ENCODE peak calls at places on chromosome 21, in four cellular contexts. M, Q, V and R are unnamed samples.

GRCh38 chr21:38567577-38568360 is 69.5 kb upstream of the ERG start:
- DNase-seq in Q (no peak), M (no peak), V (no peak), R (no peak)

GRCh38 chr21:29943885-29944284 is 4.1 kb upstream of the GRIK1 start:
- DNase-seq in V (no peak), Q (no peak), M (no peak), R (no peak)

GRCh38 chr21:34871026-34871908 is 177.8 kb downstream of the RUNX1 start:
- DNase-seq in V (no peak), Q (no peak), M (no peak), R (no peak)

GRCh38 chr21:22631066-22631465 is 1632.9 kb downstream of the NCAM2 start:
- DNase-seq in M (no peak), Q (no peak), V (no peak), R (no peak)

GRCh38 chr21:34771512-34772028 is 102.8 kb downstream of the CLIC6 start:
- DNase-seq in M (no peak), V (no peak), Q (no peak), R (no peak)

GRCh38 chr21:31848339-31848985 is 24.4 kb upstream of the HUNK start:
- DNase-seq in M (no peak), Q (no peak), V (no peak), R (no peak)

GRCh38 chr21:21210552-21210951 is 212.3 kb downstream of the NCAM2 start:
- DNase-seq in M (no peak), Q (no peak), V (no peak), R (no peak)

GRCh38 chr21:32520885-32521735 is 64.2 kb downstream of the TCP10L start:
- DNase-seq in M (peak), V (peak), Q (peak), R (no peak)

GRCh38 chr21:25506887-25507286 is 100.4 kb downstream of the MRPL39 start:
- DNase-seq in V (no peak), Q (no peak), M (no peak), R (no peak)

GRCh38 chr21:31589820-31590219 is 69.7 kb upstream of the SOD1 start:
- DNase-seq in V (no peak), M (no peak), Q (no peak), R (no peak)

GRCh38 chr21:32570456-32570855 is 14.9 kb downstream of the TCP10L start:
- DNase-seq in Q (no peak), V (no peak), M (no peak), R (no peak)

GRCh38 chr21:19197950-19198349 is 794.4 kb upstream of the TMPRSS15 start:
- DNase-seq in M (no peak), Q (no peak), V (no peak), R (no peak)

GRCh38 chr21:35354078-35354477 is 305.0 kb upstream of the RUNX1 start:
- DNase-seq in V (no peak), M (no peak), Q (no peak), R (no peak)

GRCh38 chr21:10521091-10521598 is at the start of gene TPTE:
- DNase-seq in M (no peak), V (no peak), Q (no peak), R (no peak)

GRCh38 chr21:35737899-35738341 is 322.4 kb downstream of the SETD4 start:
- DNase-seq in V (no peak), M (peak), Q (no peak), R (peak)

GRCh38 chr21:29271927-29272333 is 26.8 kb upstream of the BACH1 start:
- DNase-seq in M (no peak), V (no peak), Q (no peak), R (no peak)

GRCh38 chr21:37987668-37988067 is 71.4 kb upstream of the KCNJ6 start:
- DNase-seq in Q (no peak), M (no peak), V (no peak), R (no peak)

GRCh38 chr21:28884481-28884880 is 108.2 kb downstream of the LTN1 start:
- DNase-seq in V (no peak), M (no peak), Q (no peak), R (no peak)

GRCh38 chr21:38219049-38219628 is 37.7 kb upstream of the KCNJ15 start:
- DNase-seq in Q (peak), V (peak), M (peak), R (no peak)

GRCh38 chr21:31293986-31294385 is 50.1 kb downstream of the TIAM1 start:
- DNase-seq in Q (no peak), V (no peak), M (peak), R (no peak)

GRCh38 chr21:35366348-35367085 is 317.4 kb upstream of the RUNX1 start:
- DNase-seq in Q (no peak), M (peak), V (no peak), R (no peak)

GRCh38 chr21:29258626-29259335 is 39.9 kb upstream of the BACH1 start:
- DNase-seq in Q (no peak), V (no peak), M (no peak), R (no peak)

GRCh38 chr21:19553930-19554615 is 1150.5 kb upstream of the TMPRSS15 start:
- DNase-seq in Q (no peak), V (no peak), M (no peak), R (no peak)

GRCh38 chr21:15221799-15222386 is 157.1 kb upstream of the NRIP1 start:
- DNase-seq in V (peak), M (peak), Q (peak), R (no peak)

GRCh38 chr21:26091480-26092018 is 79.0 kb downstream of the APP start:
- DNase-seq in M (no peak), Q (no peak), V (no peak), R (no peak)

GRCh38 chr21:34743831-34744230 is 75.0 kb downstream of the CLIC6 start:
- DNase-seq in Q (peak), V (peak), M (peak), R (no peak)

GRCh38 chr21:17371470-17371869 is 141.4 kb upstream of the CXADR start:
- DNase-seq in M (no peak), Q (no peak), V (no peak), R (no peak)

GRCh38 chr21:25717491-25718139 is 17.1 kb downstream of the ATP5PF start:
- DNase-seq in V (no peak), M (no peak), Q (no peak), R (no peak)

GRCh38 chr21:27799861-27800260 is 833.0 kb upstream of the ADAMTS5 start:
- DNase-seq in V (no peak), M (no peak), Q (no peak), R (no peak)

GRCh38 chr21:20452935-20453334 is 545.3 kb upstream of the NCAM2 start:
- DNase-seq in M (no peak), V (no peak), Q (no peak), R (no peak)

GRCh38 chr21:35408401-35408800 is 359.3 kb upstream of the RUNX1 start:
- DNase-seq in M (no peak), Q (no peak), V (no peak), R (no peak)

GRCh38 chr21:39314155-39315027 is 959 bp upstream of the BRWD1 start:
- DNase-seq in Q (no peak), V (peak), M (peak), R (peak)

DNA sequence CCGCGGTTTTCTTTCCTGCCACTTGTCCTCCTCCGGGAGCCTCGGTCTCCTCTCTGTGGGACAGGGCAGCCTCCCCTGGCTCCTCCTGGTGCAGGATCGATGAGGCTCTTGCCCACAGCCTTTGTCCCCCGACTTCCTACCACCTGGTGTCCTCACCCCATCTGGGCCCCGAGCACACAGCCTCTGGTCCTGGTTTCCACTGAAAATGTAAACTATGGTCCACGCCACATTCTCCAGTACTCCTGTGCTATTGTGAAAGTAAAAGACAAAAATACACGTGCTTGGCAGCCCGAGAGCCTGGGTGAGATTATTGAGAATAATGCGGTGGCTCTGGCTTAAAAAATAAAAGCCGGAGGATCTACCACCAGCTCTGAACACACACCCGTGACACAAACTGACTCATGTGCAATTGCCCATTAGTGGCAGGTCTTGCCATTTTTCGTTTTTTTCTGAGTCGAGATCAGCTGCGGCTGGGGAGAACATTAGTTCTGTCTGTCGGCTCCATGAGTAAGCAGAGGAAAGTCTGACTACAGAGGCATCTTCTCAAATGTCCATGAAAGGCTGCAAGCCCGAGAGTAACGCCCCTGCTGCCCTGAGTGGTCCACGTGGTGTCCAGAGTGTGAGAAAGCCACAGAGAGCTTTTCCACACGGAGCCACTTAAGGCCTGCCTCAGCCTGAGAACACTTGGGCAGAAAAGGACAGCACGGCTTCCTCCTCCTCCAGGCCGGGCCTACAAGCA is 5.7 kb upstream of the COL6A2 start:
- DNase-seq in Q (peak), M (peak), V (no peak), R (peak)
- H3K27ac ChIP-seq in Q (peak), M (peak), V (no peak), R (no peak)

GRCh38 chr21:46065215-46065992 is 32.5 kb upstream of the COL6A2 start:
- DNase-seq in Q (peak), M (peak), V (no peak), R (no peak)

GRCh38 chr21:46068516-46069079 is 29.3 kb upstream of the COL6A2 start:
- DNase-seq in V (no peak), Q (no peak), M (no peak), R (no peak)

GRCh38 chr21:46067505-46068201 is 30.3 kb upstream of the COL6A2 start:
- DNase-seq in V (no peak), M (no peak), Q (no peak), R (no peak)

GRCh38 chr21:46065993-46066842 is 31.7 kb upstream of the COL6A2 start:
- DNase-seq in M (no peak), Q (no peak), V (no peak), R (no peak)

GRCh38 chr21:46066843-46067331 is 31.0 kb upstream of the COL6A2 start:
- DNase-seq in Q (no peak), V (no peak), M (no peak), R (no peak)
- H3K4me3 ChIP-seq in Q (no peak), V (no peak), M (peak), R (no peak)

GRCh38 chr21:33640697-33641338 is 723 bp downstream of the CRYZL1 start:
- DNase-seq in M (no peak), V (no peak), Q (no peak), R (no peak)

GRCh38 chr21:33642896-33643657 is 776 bp downstream of the ITSN1 start:
- DNase-seq in Q (peak), V (peak), M (peak), R (no peak)

GRCh38 chr21:33643658-33644311 is 1.5 kb downstream of the ITSN1 start:
- DNase-seq in V (no peak), M (no peak), Q (no peak), R (peak)

GRCh38 chr21:33642027-33642895 is at the start of gene ITSN1:
- DNase-seq in M (peak), V (peak), Q (peak), R (peak)

GRCh38 chr21:33641339-33642026 is at the start of gene CRYZL1:
- DNase-seq in V (peak), M (peak), Q (peak), R (peak)
- TF ChIP-seq CTCF in V (no peak), M (no peak), Q (no peak), R (no peak)

GRCh38 chr21:44911066-44911383 is 9.7 kb downstream of the ITGB2 start:
- DNase-seq in V (no peak), M (no peak), Q (no peak), R (no peak)

GRCh38 chr21:44909719-44910118 is 11.0 kb downstream of the ITGB2 start:
- DNase-seq in V (no peak), M (no peak), Q (no peak), R (no peak)

GRCh38 chr21:44911384-44912157 is 9.1 kb downstream of the ITGB2 start:
- DNase-seq in M (peak), V (peak), Q (peak), R (peak)

GRCh38 chr21:44908908-44909307 is 11.8 kb downstream of the ITGB2 start:
- DNase-seq in Q (no peak), V (no peak), M (no peak), R (no peak)

DNA sequence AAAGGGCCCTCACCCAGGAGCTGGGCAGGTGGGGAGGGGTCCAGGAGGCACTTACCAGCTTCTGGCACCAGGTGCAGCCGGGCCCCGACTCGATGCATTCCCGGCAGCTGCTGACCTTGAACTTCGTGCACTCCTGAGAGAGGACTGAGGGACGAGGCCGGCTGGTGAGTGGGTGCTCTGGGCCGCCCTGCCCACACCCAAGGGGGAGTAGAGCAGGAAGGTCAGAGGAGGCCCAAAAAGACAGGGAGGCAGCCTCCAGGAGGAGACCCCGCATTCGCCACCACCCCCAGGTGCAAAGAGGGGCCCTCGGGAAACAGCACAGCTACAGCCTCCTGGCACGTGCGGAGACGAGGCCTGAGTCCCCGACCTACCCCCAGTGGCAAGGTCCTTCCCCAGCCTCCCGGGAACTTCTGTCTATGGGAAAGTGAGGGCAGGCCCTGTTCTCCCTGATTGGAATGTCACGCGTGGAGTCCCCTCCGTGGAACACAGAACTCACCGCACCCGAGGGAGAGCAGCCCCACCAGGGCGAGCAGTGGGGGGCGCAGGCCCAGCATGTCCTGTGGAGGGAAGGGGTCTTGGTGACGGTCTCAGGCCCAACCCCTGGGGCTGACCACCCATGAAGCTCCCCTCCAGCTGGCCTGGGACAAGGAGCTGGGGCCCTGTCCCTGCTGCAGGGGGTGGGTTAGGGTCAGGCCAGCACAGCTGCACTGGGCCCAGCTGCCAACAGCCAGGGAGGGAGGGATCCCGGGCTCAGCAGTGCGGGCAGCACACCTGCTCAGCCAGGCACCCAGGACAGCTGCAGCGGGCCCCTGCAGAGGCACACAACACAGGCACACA is 10.3 kb downstream of the ITGB2 start:
- DNase-seq in V (no peak), M (no peak), Q (no peak), R (no peak)
- H3K27ac ChIP-seq in V (no peak), M (no peak), Q (peak), R (no peak)

DNA sequence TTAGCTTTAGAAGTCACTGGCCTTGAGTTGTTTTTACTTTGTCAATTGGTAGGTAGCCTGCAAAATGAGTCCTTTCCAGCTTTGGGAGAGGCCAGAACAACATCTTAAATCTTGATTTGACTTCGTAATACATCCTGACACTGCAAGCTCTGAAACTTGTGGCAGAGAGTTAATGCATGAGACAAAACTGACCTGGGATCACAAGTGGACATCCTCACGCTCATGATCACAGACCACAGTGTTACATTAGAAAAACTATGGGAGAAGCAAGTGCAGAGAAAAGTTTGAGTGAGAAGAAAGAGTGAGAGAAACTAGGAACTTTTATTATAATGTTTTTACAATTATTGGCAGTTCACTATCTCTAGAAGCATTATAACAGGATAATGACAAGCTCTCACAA is 550.9 kb downstream of the USP25 start:
- DNase-seq in M (no peak), V (no peak), Q (no peak), R (no peak)
- H3K4me3 ChIP-seq in M (peak), V (no peak), Q (no peak), R (peak)

DNA sequence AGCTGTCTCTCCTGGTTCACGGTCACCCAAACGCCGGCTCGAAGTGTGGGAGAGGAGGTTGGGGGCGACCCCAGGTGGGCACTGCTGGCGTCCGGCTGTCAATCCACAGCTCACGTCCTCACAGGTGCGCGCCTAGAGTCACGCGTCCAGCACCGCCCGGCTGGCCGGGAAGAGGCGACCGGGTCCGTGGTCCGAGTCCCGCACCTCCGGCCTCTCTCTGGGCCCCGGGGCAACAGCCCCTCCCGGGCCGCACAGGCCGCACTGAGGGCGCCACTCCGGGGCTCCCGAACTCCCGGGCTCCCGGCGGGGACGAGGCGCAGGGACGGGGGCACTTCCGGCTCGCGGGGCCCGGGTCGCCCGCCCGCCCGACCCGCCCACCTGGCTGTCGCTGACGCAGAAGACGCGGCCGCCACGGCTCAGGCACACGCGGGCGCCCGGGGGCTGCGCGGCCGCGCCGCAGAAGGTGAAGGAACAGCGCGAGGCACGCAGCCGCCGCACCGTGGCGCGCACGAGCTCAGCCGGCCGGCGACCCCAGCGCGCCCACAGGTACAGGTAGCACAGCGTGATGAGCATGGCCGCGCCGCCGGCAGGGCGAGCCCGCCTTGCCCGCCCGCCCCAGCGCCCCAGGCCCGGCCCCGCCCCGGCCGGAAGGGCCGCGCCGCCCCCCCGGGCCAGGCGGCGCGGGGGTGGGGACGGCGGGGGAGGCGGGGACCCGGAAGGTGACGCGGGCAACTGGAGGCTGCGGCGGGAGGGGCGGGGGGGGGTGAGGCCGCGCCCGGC is at the start of gene HLCS:
- DNase-seq in M (peak), Q (peak), V (peak), R (peak)
- TF ChIP-seq CTCF in M (no peak), Q (no peak), V (peak), R (peak)

GRCh38 chr21:41542727-41543126 is 34.8 kb upstream of the TMPRSS2 start:
- DNase-seq in V (no peak), Q (no peak), M (no peak), R (no peak)
- H3K27ac ChIP-seq in V (no peak), Q (no peak), M (no peak), R (no peak)

DNA sequence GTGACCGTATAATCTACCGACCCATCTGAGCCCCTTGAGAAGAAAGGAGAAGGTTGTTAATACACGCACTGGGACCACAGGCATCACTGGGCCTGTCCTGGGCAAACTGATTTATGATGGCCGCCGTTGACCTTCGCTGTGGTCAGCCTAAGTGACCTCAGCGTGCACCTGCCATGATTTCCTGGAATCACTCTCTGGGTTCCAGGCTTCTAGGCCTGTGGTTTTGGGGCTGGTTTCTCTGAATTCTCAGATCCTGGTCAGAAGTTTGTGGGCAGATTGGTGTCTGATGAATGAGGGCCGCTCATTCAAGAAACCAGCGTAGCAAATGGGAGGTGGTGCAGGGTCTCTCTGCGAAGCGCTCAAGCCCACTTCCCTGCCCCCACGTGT is 64.0 kb downstream of the SIK1 start:
- DNase-seq in M (no peak), Q (no peak), V (no peak), R (no peak)
- H3K4me3 ChIP-seq in M (peak), Q (no peak), V (no peak), R (no peak)

GRCh38 chr21:44378646-44379581 is 25.5 kb downstream of the TRPM2 start:
- DNase-seq in Q (no peak), M (no peak), V (no peak), R (no peak)

GRCh38 chr21:44375686-44376320 is 22.4 kb downstream of the TRPM2 start:
- DNase-seq in M (no peak), Q (no peak), V (no peak), R (no peak)

GRCh38 chr21:44377922-44378645 is 24.7 kb downstream of the TRPM2 start:
- DNase-seq in Q (no peak), M (no peak), V (no peak), R (peak)

GRCh38 chr21:44376606-44377005 is 23.2 kb downstream of the TRPM2 start:
- DNase-seq in V (no peak), Q (no peak), M (no peak), R (no peak)

GRCh38 chr21:44377201-44377921 is 23.9 kb downstream of the TRPM2 start:
- DNase-seq in M (no peak), Q (no peak), V (no peak), R (no peak)
- TF ChIP-seq CTCF in M (no peak), Q (no peak), V (no peak), R (no peak)